ENCODE peak calls at places on chromosomes 11 and 22, in six cellular contexts. One of them, this sample, is unnamed.

GRCh38 chr11:76443254-76443935 is 1.4 kb upstream of the EMSY start:
- DNase-seq in HepG2: no peak
- DNase-seq in RWPE1: peak
- DNase-seq in GM13977: no peak
- DNase-seq in cardiac fibroblast: peak
- DNase-seq in SK-N-SH: no peak
- DNase-seq in this sample: no peak

GRCh38 chr22:44045171-44045570 is 21.1 kb downstream of the PARVB start:
- DNase-seq in HepG2: no peak
- DNase-seq in cardiac fibroblast: peak
- DNase-seq in SK-N-SH: no peak
- DNase-seq in GM13977: no peak
- DNase-seq in RWPE1: no peak
- DNase-seq in this sample: no peak

GRCh38 chr11:12409621-12410005 is 32.2 kb downstream of the PARVA start:
- DNase-seq in SK-N-SH: no peak
- DNase-seq in GM13977: no peak
- DNase-seq in cardiac fibroblast: no peak
- DNase-seq in RWPE1: no peak
- DNase-seq in HepG2: no peak
- DNase-seq in this sample: no peak

GRCh38 chr22:38415046-38415445 is 40.0 kb downstream of the KCNJ4 start:
- DNase-seq in SK-N-SH: no peak
- DNase-seq in RWPE1: no peak
- DNase-seq in cardiac fibroblast: no peak
- DNase-seq in GM13977: no peak
- DNase-seq in HepG2: no peak
- DNase-seq in this sample: no peak

GRCh38 chr11:2521681-2522630 is 77.1 kb downstream of the KCNQ1 start:
- DNase-seq in RWPE1: no peak
- DNase-seq in SK-N-SH: peak
- DNase-seq in cardiac fibroblast: no peak
- DNase-seq in HepG2: no peak
- DNase-seq in GM13977: no peak
- DNase-seq in this sample: no peak

GRCh38 chr11:38274031-38274430 is 1676.0 kb upstream of the RAG2 start:
- DNase-seq in HepG2: no peak
- DNase-seq in cardiac fibroblast: no peak
- DNase-seq in SK-N-SH: no peak
- DNase-seq in RWPE1: peak
- DNase-seq in GM13977: no peak
- DNase-seq in this sample: no peak

GRCh38 chr11:67024410-67024809 is 1.5 kb downstream of the SYT12 start:
- DNase-seq in SK-N-SH: no peak
- DNase-seq in GM13977: no peak
- DNase-seq in HepG2: no peak
- DNase-seq in RWPE1: no peak
- DNase-seq in cardiac fibroblast: no peak
- DNase-seq in this sample: no peak

GRCh38 chr22:20001082-20001638 is 15.5 kb downstream of the ARVCF start:
- DNase-seq in RWPE1: no peak
- DNase-seq in GM13977: no peak
- DNase-seq in cardiac fibroblast: peak
- DNase-seq in SK-N-SH: no peak
- DNase-seq in HepG2: no peak
- DNase-seq in this sample: no peak

DNA sequence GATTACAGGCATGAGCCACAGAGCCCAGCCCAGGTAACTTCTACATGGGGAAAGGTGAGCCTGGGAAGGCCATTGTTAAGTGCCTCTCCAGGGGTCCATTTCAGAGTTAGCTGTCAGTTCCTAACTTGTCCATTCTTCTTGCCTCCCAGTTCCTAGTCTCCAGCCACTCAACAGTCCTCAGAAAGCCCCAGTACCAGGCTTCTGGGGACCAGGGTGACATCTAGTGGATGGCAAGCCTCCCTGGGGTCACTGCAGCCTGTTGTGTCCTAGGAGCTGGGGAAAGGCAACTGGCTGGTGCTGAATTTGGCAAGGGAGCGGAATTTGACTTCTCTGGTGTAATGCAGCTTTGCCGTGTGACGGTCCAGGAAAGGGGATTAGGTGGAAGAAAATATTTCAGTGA is 2.1 kb downstream of the LGALS12 start:
- DNase-seq in GM13977: no peak
- DNase-seq in HepG2: peak
- DNase-seq in RWPE1: no peak
- DNase-seq in SK-N-SH: peak
- DNase-seq in cardiac fibroblast: peak
- DNase-seq in this sample: no peak
- TF ChIP-seq CTCF in GM13977: peak
- TF ChIP-seq CTCF in HepG2: peak
- TF ChIP-seq CTCF in RWPE1: no peak
- TF ChIP-seq CTCF in SK-N-SH: peak
- TF ChIP-seq CTCF in cardiac fibroblast: no peak
- TF ChIP-seq CTCF in this sample: peak

GRCh38 chr11:57001674-57002401 is 13.1 kb downstream of the OR5AK2 start:
- DNase-seq in SK-N-SH: no peak
- DNase-seq in HepG2: no peak
- DNase-seq in RWPE1: no peak
- DNase-seq in GM13977: no peak
- DNase-seq in cardiac fibroblast: peak
- DNase-seq in this sample: no peak
- TF ChIP-seq CTCF in SK-N-SH: peak
- TF ChIP-seq CTCF in HepG2: no peak
- TF ChIP-seq CTCF in RWPE1: peak
- TF ChIP-seq CTCF in GM13977: no peak
- TF ChIP-seq CTCF in cardiac fibroblast: peak
- TF ChIP-seq CTCF in this sample: no peak

GRCh38 chr11:35077709-35078695 is 61.0 kb upstream of the CD44 start:
- DNase-seq in HepG2: no peak
- DNase-seq in SK-N-SH: no peak
- DNase-seq in cardiac fibroblast: peak
- DNase-seq in GM13977: no peak
- DNase-seq in RWPE1: peak
- DNase-seq in this sample: no peak
- TF ChIP-seq CTCF in HepG2: no peak
- TF ChIP-seq CTCF in SK-N-SH: no peak
- TF ChIP-seq CTCF in cardiac fibroblast: no peak
- TF ChIP-seq CTCF in GM13977: no peak
- TF ChIP-seq CTCF in RWPE1: no peak
- TF ChIP-seq CTCF in this sample: no peak

DNA sequence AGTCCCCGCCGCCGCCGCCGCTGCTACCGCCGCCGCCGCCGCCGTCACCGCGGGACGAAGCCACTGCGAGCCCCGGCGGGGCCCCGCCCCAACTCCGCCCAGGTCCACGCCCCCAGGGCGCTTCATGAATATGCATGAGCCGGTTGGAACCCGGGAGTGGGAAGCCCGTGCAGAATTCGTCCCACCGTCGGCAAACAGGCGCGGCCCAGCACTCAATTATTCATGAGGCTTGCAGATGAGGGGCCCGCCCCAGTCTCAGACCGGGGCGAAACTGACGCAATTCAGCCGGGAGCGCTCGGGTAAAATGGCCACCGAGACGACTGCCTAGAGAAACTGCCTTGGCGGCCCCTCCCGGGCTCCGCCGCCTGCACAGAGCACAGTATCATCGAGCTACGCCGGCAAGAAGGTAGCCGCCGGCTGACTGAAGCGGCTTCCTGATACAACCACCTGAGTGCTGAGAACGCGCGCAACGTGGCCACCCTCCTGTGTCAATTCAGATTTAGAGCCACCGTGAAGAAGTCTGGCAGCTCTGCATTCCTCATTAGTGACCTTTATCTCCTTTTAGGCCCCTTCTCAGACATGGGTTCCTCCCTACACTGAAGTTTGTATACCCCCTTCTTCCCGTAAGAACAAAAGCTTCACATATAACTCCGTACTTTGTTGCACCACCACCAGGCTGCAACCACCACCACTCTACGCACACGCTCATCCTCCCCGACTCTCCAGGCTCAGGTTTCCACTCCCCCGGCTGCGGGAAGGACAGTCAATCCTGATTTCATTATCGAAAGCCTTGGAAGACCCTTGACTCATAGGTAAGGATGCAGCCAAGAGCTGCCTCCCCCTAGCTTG is at the start of gene TNKS1BP1:
- DNase-seq in HepG2: peak
- DNase-seq in SK-N-SH: peak
- DNase-seq in GM13977: peak
- DNase-seq in RWPE1: peak
- DNase-seq in cardiac fibroblast: peak
- DNase-seq in this sample: peak
- TF ChIP-seq CTCF in HepG2: no peak
- TF ChIP-seq CTCF in SK-N-SH: peak
- TF ChIP-seq CTCF in GM13977: no peak
- TF ChIP-seq CTCF in RWPE1: no peak
- TF ChIP-seq CTCF in cardiac fibroblast: no peak
- TF ChIP-seq CTCF in this sample: no peak

DNA sequence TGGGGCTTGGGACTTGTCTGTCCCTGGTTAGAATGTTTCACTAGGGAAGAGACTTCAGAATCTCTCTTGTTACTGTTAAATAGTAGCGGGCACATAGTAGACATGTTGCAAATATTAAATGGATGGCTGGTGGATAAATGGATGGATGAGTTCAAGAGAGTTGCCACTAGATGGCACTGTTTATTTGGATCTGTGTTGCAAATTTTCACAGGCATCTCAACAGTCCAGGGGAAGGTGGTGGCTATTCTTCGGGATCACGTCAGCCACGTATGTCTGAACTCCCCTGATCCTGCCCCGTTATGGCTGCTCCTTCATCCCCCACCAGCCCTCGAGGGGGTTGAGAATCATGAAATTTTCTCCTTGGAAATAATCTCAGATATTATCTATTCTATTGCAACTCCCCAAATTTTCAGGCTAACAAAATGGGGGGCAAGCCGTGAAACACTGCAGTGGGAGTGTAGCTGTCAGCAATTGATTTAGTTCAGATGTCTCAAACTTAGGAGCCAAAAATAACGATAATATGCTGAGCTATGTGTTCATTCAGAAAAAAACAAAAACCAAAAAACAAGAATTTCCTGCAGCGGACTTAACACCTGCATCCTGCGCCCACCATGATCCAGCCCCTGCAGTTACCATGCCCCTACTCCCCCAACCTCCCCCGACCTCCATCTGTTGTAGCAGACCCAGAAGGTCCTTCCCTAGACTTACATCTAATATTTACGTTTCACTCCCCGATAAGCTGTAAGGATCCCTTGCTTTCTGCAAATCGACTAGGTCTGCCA is 29.1 kb upstream of the BIRC3 start:
- DNase-seq in GM13977: peak
- DNase-seq in cardiac fibroblast: peak
- DNase-seq in RWPE1: peak
- DNase-seq in HepG2: peak
- DNase-seq in SK-N-SH: peak
- DNase-seq in this sample: peak
- TF ChIP-seq CTCF in GM13977: peak
- TF ChIP-seq CTCF in cardiac fibroblast: peak
- TF ChIP-seq CTCF in RWPE1: peak
- TF ChIP-seq CTCF in HepG2: peak
- TF ChIP-seq CTCF in SK-N-SH: peak
- TF ChIP-seq CTCF in this sample: peak

DNA sequence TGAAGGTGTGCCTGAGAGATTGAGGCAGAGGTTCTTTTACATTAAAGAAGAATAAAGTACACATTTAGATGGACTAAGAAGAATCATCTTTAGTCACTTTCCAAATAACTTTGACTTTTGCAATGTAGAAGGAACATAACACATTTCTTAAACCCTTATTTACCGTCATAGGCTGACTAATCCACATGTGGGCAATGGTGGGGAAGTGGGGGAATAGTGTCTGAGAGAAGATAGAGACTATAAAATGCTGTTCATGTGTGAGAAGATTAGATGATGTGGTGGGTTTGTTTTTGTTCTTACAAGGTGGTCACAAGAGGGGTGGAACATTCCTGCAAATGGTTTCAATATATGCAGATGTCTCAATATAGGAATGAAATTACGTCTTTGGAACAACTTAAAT is 1.8 kb downstream of the MS4A4A start:
- DNase-seq in RWPE1: no peak
- DNase-seq in cardiac fibroblast: peak
- DNase-seq in GM13977: no peak
- DNase-seq in HepG2: no peak
- DNase-seq in SK-N-SH: no peak
- DNase-seq in this sample: no peak
- TF ChIP-seq CTCF in RWPE1: no peak
- TF ChIP-seq CTCF in cardiac fibroblast: no peak
- TF ChIP-seq CTCF in GM13977: no peak
- TF ChIP-seq CTCF in HepG2: no peak
- TF ChIP-seq CTCF in SK-N-SH: no peak
- TF ChIP-seq CTCF in this sample: no peak

GRCh38 chr22:27835446-27835845 is 33.9 kb upstream of the MN1 start:
- DNase-seq in SK-N-SH: no peak
- DNase-seq in RWPE1: no peak
- DNase-seq in GM13977: no peak
- DNase-seq in cardiac fibroblast: no peak
- DNase-seq in HepG2: no peak
- DNase-seq in this sample: no peak

GRCh38 chr22:27834364-27835185 is 33.0 kb upstream of the MN1 start:
- DNase-seq in HepG2: no peak
- DNase-seq in RWPE1: no peak
- DNase-seq in SK-N-SH: no peak
- DNase-seq in GM13977: no peak
- DNase-seq in cardiac fibroblast: no peak
- DNase-seq in this sample: no peak

GRCh38 chr22:27836181-27836580 is 34.6 kb upstream of the MN1 start:
- DNase-seq in HepG2: no peak
- DNase-seq in GM13977: no peak
- DNase-seq in cardiac fibroblast: no peak
- DNase-seq in RWPE1: no peak
- DNase-seq in SK-N-SH: no peak
- DNase-seq in this sample: no peak

GRCh38 chr22:27832606-27833005 is 31.1 kb upstream of the MN1 start:
- DNase-seq in RWPE1: no peak
- DNase-seq in cardiac fibroblast: no peak
- DNase-seq in GM13977: no peak
- DNase-seq in SK-N-SH: no peak
- DNase-seq in HepG2: no peak
- DNase-seq in this sample: no peak

GRCh38 chr22:27833803-27834202 is 32.2 kb upstream of the MN1 start:
- DNase-seq in GM13977: no peak
- DNase-seq in SK-N-SH: no peak
- DNase-seq in HepG2: no peak
- DNase-seq in cardiac fibroblast: no peak
- DNase-seq in RWPE1: no peak
- DNase-seq in this sample: no peak
- TF ChIP-seq CTCF in GM13977: no peak
- TF ChIP-seq CTCF in SK-N-SH: no peak
- TF ChIP-seq CTCF in HepG2: no peak
- TF ChIP-seq CTCF in cardiac fibroblast: no peak
- TF ChIP-seq CTCF in RWPE1: no peak
- TF ChIP-seq CTCF in this sample: no peak